ENCODE peak calls at places on chromosomes 1 and 21, in nine cellular contexts. F, K, H, U, B, I, E, O and J are unnamed samples.

GRCh38 chr1:175933801-175934200 is 190.4 kb upstream of the TNR start:
- DNase-seq in F (no peak), K (no peak), H (peak; percentile 26), U (no peak), B (no peak), I (peak; percentile 85), E (no peak), O (no peak), J (no peak)

GRCh38 chr21:45088729-45089128 is 14.3 kb downstream of the ADARB1 start:
- DNase-seq in F (no peak), K (no peak), H (no peak), U (no peak), B (no peak), I (no peak), E (no peak), O (no peak), J (no peak)

GRCh38 chr1:15603050-15603965 is 13.9 kb upstream of the DDI2 start:
- DNase-seq in F (peak; percentile 98), K (peak; percentile 87), H (peak; percentile 95), U (peak; percentile 98), B (peak; percentile 96), I (peak; percentile 95), E (peak; percentile 94), O (peak; percentile 97), J (peak; percentile 89)

GRCh38 chr1:231460614-231461013 is 38.5 kb upstream of the EGLN1 start:
- DNase-seq in F (no peak), K (no peak), H (peak; percentile 12), U (no peak), B (no peak), I (peak; percentile 8), E (no peak), O (no peak), J (no peak)

GRCh38 chr1:86447198-86447790 is 21.4 kb upstream of the CLCA1 start:
- DNase-seq in F (no peak), K (no peak), H (no peak), U (no peak), B (no peak), I (no peak), E (no peak), O (no peak), J (no peak)

GRCh38 chr1:22039594-22040347 is 12.7 kb upstream of the CDC42 start:
- DNase-seq in F (peak; percentile 85), K (no peak), H (peak; percentile 67), U (peak; percentile 34), B (no peak), I (peak; percentile 59), E (no peak), O (peak; percentile 37), J (peak; percentile 49)

GRCh38 chr1:203906932-203907331 is 45.5 kb downstream of the SNRPE start:
- DNase-seq in F (no peak), K (peak; percentile 66), H (peak; percentile 94), U (no peak), B (no peak), I (peak; percentile 87), E (peak; percentile 92), O (no peak), J (peak; percentile 74)

GRCh38 chr1:21318057-21318713 is 27.9 kb upstream of the ECE1 start:
- DNase-seq in F (no peak), K (no peak), H (no peak), U (no peak), B (no peak), I (no peak), E (no peak), O (no peak), J (no peak)

GRCh38 chr1:208093754-208094719 is 150.1 kb downstream of the PLXNA2 start:
- DNase-seq in F (peak; percentile 56), K (no peak), H (peak; percentile 82), U (peak; percentile 68), B (peak; percentile 80), I (peak; percentile 59), E (peak; percentile 68), O (peak; percentile 47), J (no peak)

GRCh38 chr1:54051936-54052469 is 1.0 kb downstream of the TMEM59 start:
- DNase-seq in F (peak; percentile 39), K (no peak), H (peak; percentile 67), U (no peak), B (peak; percentile 12), I (peak; percentile 36), E (no peak), O (no peak), J (no peak)

GRCh38 chr1:234683856-234684632 is 74.1 kb upstream of the IRF2BP2 start:
- DNase-seq in F (peak; percentile 74), K (no peak), H (peak; percentile 92), U (peak; percentile 61), B (peak; percentile 79), I (peak; percentile 88), E (peak; percentile 76), O (peak; percentile 60), J (peak; percentile 31)

GRCh38 chr21:26659181-26659580 is 86.1 kb upstream of the CYYR1 start:
- DNase-seq in F (no peak), K (no peak), H (no peak), U (no peak), B (no peak), I (peak; percentile 20), E (no peak), O (no peak), J (no peak)

GRCh38 chr1:96234299-96234698 is 487.3 kb upstream of the PTBP2 start:
- DNase-seq in F (peak; percentile 84), K (no peak), H (peak; percentile 59), U (no peak), B (peak; percentile 42), I (peak; percentile 17), E (peak; percentile 0), O (peak; percentile 18), J (peak; percentile 38)

GRCh38 chr1:161511018-161511755 is 5.9 kb downstream of the FCGR2A start:
- DNase-seq in F (peak; percentile 83), K (no peak), H (no peak), U (no peak), B (no peak), I (no peak), E (no peak), O (no peak), J (peak; percentile 76)

GRCh38 chr1:93499533-93499932 is 51.6 kb downstream of the FNBP1L start:
- DNase-seq in F (no peak), K (no peak), H (no peak), U (no peak), B (no peak), I (no peak), E (no peak), O (no peak), J (no peak)

GRCh38 chr21:28832013-28832714 is 160.5 kb downstream of the LTN1 start:
- DNase-seq in F (no peak), K (no peak), H (peak; percentile 50), U (no peak), B (no peak), I (peak; percentile 34), E (no peak), O (no peak), J (no peak)

GRCh38 chr1:74465193-74465681 is 47.2 kb downstream of the LRRC53 start:
- DNase-seq in F (no peak), K (no peak), H (no peak), U (peak; percentile 16), B (no peak), I (no peak), E (no peak), O (no peak), J (no peak)

GRCh38 chr1:59431566-59432294 is 134.8 kb downstream of the FGGY start:
- DNase-seq in F (no peak), K (no peak), H (peak; percentile 38), U (no peak), B (no peak), I (no peak), E (no peak), O (no peak), J (no peak)
- TF ChIP-seq CTCF in F (no peak), K (peak; percentile 9), H (no peak), U (no peak), B (no peak), I (no peak), E (no peak), O (no peak), J (no peak)

GRCh38 chr1:13699510-13699909 is 478 bp upstream of the PRDM2 start:
- DNase-seq in F (no peak), K (no peak), H (peak; percentile 33), U (no peak), B (no peak), I (no peak), E (no peak), O (no peak), J (no peak)

GRCh38 chr1:13702425-13703127 is 2.6 kb downstream of the PRDM2 start:
- DNase-seq in F (no peak), K (no peak), H (no peak), U (no peak), B (no peak), I (no peak), E (no peak), O (no peak), J (no peak)

GRCh38 chr1:13699936-13700520 is at the start of gene PRDM2:
- DNase-seq in F (peak; percentile 55), K (no peak), H (peak; percentile 40), U (peak; percentile 54), B (no peak), I (peak; percentile 30), E (peak; percentile 21), O (peak; percentile 45), J (no peak)

GRCh38 chr1:13700521-13701273 is 709 bp downstream of the PRDM2 start:
- DNase-seq in F (peak; percentile 48), K (no peak), H (peak; percentile 36), U (peak; percentile 32), B (peak; percentile 44), I (peak; percentile 22), E (peak; percentile 6), O (peak; percentile 43), J (no peak)

GRCh38 chr1:13701274-13701650 is 1.3 kb downstream of the PRDM2 start:
- DNase-seq in F (no peak), K (no peak), H (peak; percentile 6), U (no peak), B (no peak), I (no peak), E (no peak), O (no peak), J (no peak)
- H3K4me3 ChIP-seq in F (peak overlapping the region; percentile 85), K (peak overlapping the region; percentile 68), H (no peak overlapping the region), U (peak overlapping the region; percentile 56), B (peak overlapping the region; percentile 32), I (peak overlapping the region; percentile 70), E (no peak overlapping the region), O (peak overlapping the region; percentile 79), J (no peak overlapping the region)

GRCh38 chr1:25889470-25889869 is 14.0 kb upstream of the PAQR7 start:
- DNase-seq in F (no peak), K (no peak), H (no peak), U (no peak), B (no peak), I (peak; percentile 42), E (no peak), O (no peak), J (no peak)
- TF ChIP-seq CTCF in F (no peak), K (peak; percentile 49), H (no peak), U (no peak), B (no peak), I (peak; percentile 51), E (no peak), O (no peak), J (peak; percentile 18)

GRCh38 chr1:170730443-170730842 is 66.5 kb downstream of the PRRX1 start:
- DNase-seq in F (no peak), K (no peak), H (no peak), U (no peak), B (no peak), I (peak; percentile 58), E (no peak), O (no peak), J (no peak)
- H3K4me3 ChIP-seq in F (no peak overlapping the region), K (no peak overlapping the region), H (no peak overlapping the region), U (no peak overlapping the region), B (no peak overlapping the region), I (no peak overlapping the region), E (no peak overlapping the region), O (no peak overlapping the region), J (no peak overlapping the region)